ENCODE peak calls at places on chromosomes 3 and 15, in six cellular contexts. J is BE2C, V is AG04450, M is A549, R is dorsolateral prefrontal cortex, C is GM23248. Q is an unnamed sample.

GRCh38 chr3:454986-455385 is 258.4 kb downstream of the CHL1 start:
- DNase-seq in J (no peak), V (no peak), M (no peak), R (no peak), C (no peak), Q (no peak)

GRCh38 chr3:185823280-185824044 is 1.4 kb downstream of the IGF2BP2 start:
- DNase-seq in J (peak), V (no peak), M (no peak), R (peak), C (peak), Q (no peak)

GRCh38 chr3:34072297-34072696 is 273.9 kb downstream of the PDCD6IP start:
- DNase-seq in J (no peak), V (no peak), M (no peak), R (no peak), C (no peak), Q (no peak)

GRCh38 chr15:85597155-85597815 is 197.4 kb downstream of the KLHL25 start:
- DNase-seq in J (no peak), V (no peak), M (no peak), R (no peak), C (no peak), Q (no peak)

GRCh38 chr3:82276992-82277391 is 515.5 kb upstream of the GBE1 start:
- DNase-seq in J (no peak), V (no peak), M (no peak), R (no peak), C (no peak), Q (no peak)

GRCh38 chr3:55564709-55565108 is 77.6 kb upstream of the WNT5A start:
- DNase-seq in J (no peak), V (no peak), M (no peak), R (no peak), C (no peak), Q (no peak)

GRCh38 chr3:126083138-126083445 is 832 bp downstream of the SLC41A3 start:
- DNase-seq in J (no peak), V (no peak), M (peak), R (no peak), C (no peak), Q (no peak)

GRCh38 chr15:51887887-51888592 is 58.6 kb downstream of the TMOD3 start:
- DNase-seq in J (no peak), V (no peak), M (peak), R (no peak), C (no peak), Q (no peak)

GRCh38 chr3:65895084-65895483 is 143.6 kb downstream of the MAGI1 start:
- DNase-seq in J (no peak), V (no peak), M (no peak), R (no peak), C (peak), Q (no peak)

GRCh38 chr3:156483961-156484787 is 70.7 kb downstream of the SSR3 start:
- DNase-seq in J (peak), V (no peak), M (no peak), R (no peak), C (peak), Q (peak)

GRCh38 chr3:160296591-160296990 is 71.4 kb downstream of the C3orf80 start:
- DNase-seq in J (no peak), V (no peak), M (no peak), R (no peak), C (peak), Q (no peak)

GRCh38 chr3:13890377-13891016 is 10.6 kb upstream of the WNT7A start:
- DNase-seq in J (no peak), V (no peak), M (no peak), R (no peak), C (no peak), Q (no peak)

GRCh38 chr3:46187876-46188275 is 20.2 kb downstream of the CCR1 start:
- DNase-seq in J (no peak), V (no peak), M (no peak), R (no peak), C (peak), Q (peak)

GRCh38 chr3:156553705-156554356 is 1.1 kb downstream of the SSR3 start:
- DNase-seq in J (no peak), V (peak), M (no peak), R (no peak), C (peak), Q (peak)

GRCh38 chr15:63373866-63374548 is 7.6 kb downstream of the CA12 start:
- DNase-seq in J (no peak), V (no peak), M (no peak), R (no peak), C (no peak), Q (no peak)

GRCh38 chr3:21920431-21920830 is 169.4 kb upstream of the ZNF385D start:
- DNase-seq in J (no peak), V (peak), M (no peak), R (no peak), C (peak), Q (peak)

GRCh38 chr15:70142322-70143191 is 44.8 kb upstream of the TLE3 start:
- DNase-seq in J (peak), V (peak), M (no peak), R (no peak), C (peak), Q (peak)

GRCh38 chr15:80418892-80419537 is 14.8 kb downstream of the ARNT2 start:
- DNase-seq in J (peak), V (peak), M (peak), R (no peak), C (peak), Q (peak)

GRCh38 chr3:101065962-101066361 is 72.7 kb upstream of the ABI3BP start:
- DNase-seq in J (no peak), V (peak), M (peak), R (no peak), C (peak), Q (peak)

GRCh38 chr3:99934984-99935797 is 117.5 kb downstream of the CMSS1 start:
- DNase-seq in J (no peak), V (no peak), M (no peak), R (no peak), C (no peak), Q (peak)

DNA sequence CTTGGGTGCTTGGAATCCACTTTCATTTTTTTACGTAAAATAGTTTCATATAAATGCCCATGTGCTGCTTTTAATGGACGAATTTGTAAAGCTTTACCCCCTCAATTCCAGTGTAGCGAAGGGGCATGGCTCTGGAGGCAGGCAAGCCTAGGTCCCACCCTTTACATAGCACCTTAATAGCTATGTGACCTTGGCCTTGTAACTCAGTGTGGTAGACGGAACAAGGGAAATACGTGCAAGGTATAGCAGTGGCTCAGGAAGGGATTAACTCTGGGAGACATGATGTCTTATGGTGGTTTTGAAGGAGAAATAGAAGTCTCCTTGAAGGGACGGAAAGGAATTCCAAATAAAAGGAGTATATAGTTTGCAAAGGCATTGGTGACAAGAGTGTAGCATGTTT is 1.4 kb downstream of the SEC61A1 start:
- DNase-seq in J (no peak), V (no peak), M (no peak), R (no peak), C (no peak), Q (no peak)
- H3K4me3 ChIP-seq in J (peak), V (peak), M (peak), R (peak), C (peak), Q (peak)

GRCh38 chr15:68430471-68431036 is 1.4 kb downstream of the ITGA11 start:
- DNase-seq in J (no peak), V (no peak), M (no peak), R (no peak), C (peak), Q (no peak)
- H3K4me3 ChIP-seq in J (no peak), V (peak), M (peak), R (peak), C (peak), Q (peak)

GRCh38 chr15:67834593-67835348 is 5.1 kb downstream of the RNU6-1 start:
- DNase-seq in J (no peak), V (no peak), M (no peak), R (no peak), C (no peak), Q (no peak)
- H3K4me3 ChIP-seq in J (peak), V (no peak), M (peak), R (peak), C (peak), Q (peak)

GRCh38 chr3:30602946-30603345 is 3.5 kb upstream of the TGFBR2 start:
- DNase-seq in J (no peak), V (no peak), M (no peak), R (no peak), C (no peak), Q (no peak)
- H3K4me3 ChIP-seq in J (no peak), V (no peak), M (no peak), R (no peak), C (no peak), Q (no peak)

GRCh38 chr3:71614869-71615268 is 31.3 kb upstream of the FOXP1 start:
- DNase-seq in J (no peak), V (no peak), M (no peak), R (no peak), C (no peak), Q (no peak)

GRCh38 chr3:71611099-71611498 is 27.6 kb upstream of the FOXP1 start:
- DNase-seq in J (no peak), V (no peak), M (no peak), R (no peak), C (no peak), Q (no peak)

GRCh38 chr3:71616571-71617021 is 33.1 kb upstream of the FOXP1 start:
- DNase-seq in J (no peak), V (no peak), M (no peak), R (peak), C (no peak), Q (no peak)

GRCh38 chr3:71614426-71614825 is 30.9 kb upstream of the FOXP1 start:
- DNase-seq in J (no peak), V (no peak), M (no peak), R (no peak), C (no peak), Q (no peak)
- H3K4me3 ChIP-seq in J (no peak), V (no peak), M (no peak), R (no peak), C (no peak), Q (no peak)

GRCh38 chr3:134880431-134880830 is 85.4 kb downstream of the EPHB1 start:
- DNase-seq in J (no peak), V (no peak), M (no peak), R (no peak), C (no peak), Q (no peak)

GRCh38 chr3:134883697-134884385 is 88.8 kb downstream of the EPHB1 start:
- DNase-seq in J (no peak), V (no peak), M (no peak), R (no peak), C (peak), Q (no peak)

GRCh38 chr3:134886991-134887390 is 91.9 kb downstream of the EPHB1 start:
- DNase-seq in J (no peak), V (no peak), M (no peak), R (no peak), C (no peak), Q (no peak)

GRCh38 chr3:134881305-134881704 is 86.2 kb downstream of the EPHB1 start:
- DNase-seq in J (no peak), V (no peak), M (no peak), R (no peak), C (no peak), Q (no peak)

DNA sequence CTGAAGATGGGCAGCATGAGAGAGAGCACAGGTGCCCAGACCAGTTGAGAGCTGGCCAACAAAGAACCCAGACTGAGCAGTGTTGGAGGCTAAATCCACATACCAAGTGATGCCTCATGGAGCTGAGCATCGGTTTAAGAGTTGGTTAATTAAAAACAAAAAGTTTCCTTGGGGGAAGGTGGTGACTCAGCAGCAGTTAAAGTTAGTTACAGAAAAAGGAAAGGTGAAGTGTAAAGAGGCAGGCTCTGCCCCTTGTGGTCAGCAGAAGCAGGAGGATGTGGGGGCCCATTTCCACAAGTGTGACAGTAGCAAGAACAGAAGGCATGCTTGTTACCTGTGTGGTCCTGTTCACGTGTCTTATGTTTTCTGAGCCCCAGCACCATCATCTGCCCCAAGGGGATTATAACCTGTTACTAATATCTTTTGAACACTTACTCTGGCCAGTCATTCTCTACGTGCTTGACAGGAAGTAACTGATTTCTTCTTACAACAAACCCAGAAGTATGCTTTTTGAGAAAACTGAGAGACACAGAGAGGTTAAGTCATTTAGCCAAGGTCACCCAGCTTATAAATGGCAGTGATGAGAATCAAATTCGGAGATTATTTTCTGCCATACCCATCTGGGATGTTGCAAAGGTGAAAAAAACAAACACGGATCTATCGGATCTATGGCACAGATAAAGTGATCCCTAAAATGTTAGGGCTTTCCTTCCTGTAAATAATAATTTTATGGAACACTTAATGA is 91.0 kb downstream of the EPHB1 start:
- DNase-seq in J (no peak), V (no peak), M (no peak), R (no peak), C (peak), Q (no peak)
- H3K4me3 ChIP-seq in J (no peak), V (no peak), M (no peak), R (no peak), C (no peak), Q (no peak)

GRCh38 chr3:30123224-30123623 is 483.2 kb upstream of the TGFBR2 start:
- DNase-seq in J (no peak), V (no peak), M (no peak), R (no peak), C (no peak), Q (no peak)

GRCh38 chr3:30124435-30125390 is 481.7 kb upstream of the TGFBR2 start:
- DNase-seq in J (peak), V (peak), M (no peak), R (no peak), C (peak), Q (peak)

DNA sequence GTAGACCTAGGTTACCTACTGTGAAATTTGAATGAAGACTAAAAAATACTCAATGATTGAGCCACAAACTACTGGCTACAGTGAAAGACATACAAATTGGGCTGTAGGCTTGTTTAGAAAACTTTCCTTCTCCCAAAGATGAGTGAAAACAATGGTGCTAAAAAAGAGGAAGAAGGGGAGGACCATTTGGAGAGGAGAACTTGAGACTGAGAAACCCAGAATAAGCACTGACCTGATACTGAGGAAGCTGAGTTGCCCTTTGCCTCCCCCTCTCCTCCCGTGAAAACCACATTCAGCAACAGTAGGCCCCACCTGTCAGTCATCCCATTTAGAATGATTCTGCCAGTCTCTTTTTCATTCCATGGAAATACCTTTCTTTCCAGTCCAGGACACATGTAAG is 484.0 kb upstream of the TGFBR2 start:
- DNase-seq in J (no peak), V (no peak), M (no peak), R (no peak), C (no peak), Q (no peak)
- H3K4me3 ChIP-seq in J (no peak), V (no peak), M (no peak), R (no peak), C (no peak), Q (no peak)

GRCh38 chr15:23629234-23629805 is 18.3 kb downstream of the MAGEL2 start:
- DNase-seq in J (no peak), V (no peak), M (no peak), R (no peak), C (peak), Q (no peak)
- H3K4me3 ChIP-seq in J (no peak), V (no peak), M (no peak), R (no peak), C (no peak), Q (no peak)

DNA sequence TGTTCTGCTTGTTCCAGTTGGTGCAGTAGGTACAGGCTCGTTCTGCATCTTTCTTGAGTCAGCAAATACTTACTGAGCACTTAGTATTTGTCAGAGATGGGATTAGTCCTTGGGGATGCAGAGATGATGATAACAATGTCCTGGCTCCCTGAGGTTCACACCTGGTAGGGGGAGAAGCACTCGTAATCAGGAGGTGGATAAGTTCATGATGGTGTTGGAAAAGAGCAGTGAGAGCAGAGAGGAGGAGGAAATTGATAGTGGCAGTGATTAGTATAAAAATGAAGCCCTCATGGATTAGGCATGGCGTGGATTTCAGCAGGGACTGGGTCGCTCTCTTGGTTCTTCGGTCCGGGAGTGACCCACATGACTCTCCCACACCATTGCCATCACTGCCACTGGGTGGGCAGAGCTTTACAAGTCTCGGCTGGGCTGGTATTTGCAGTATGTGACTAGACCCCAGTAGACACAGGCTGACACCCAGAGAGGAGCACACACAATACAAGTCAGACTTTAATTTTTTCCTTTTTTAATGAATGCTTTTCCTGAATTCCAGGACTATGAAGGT is 1.4 kb downstream of the SV2B start:
- DNase-seq in J (no peak), V (no peak), M (no peak), R (no peak), C (no peak), Q (no peak)
- H3K4me3 ChIP-seq in J (no peak), V (no peak), M (no peak), R (peak), C (no peak), Q (no peak)

DNA sequence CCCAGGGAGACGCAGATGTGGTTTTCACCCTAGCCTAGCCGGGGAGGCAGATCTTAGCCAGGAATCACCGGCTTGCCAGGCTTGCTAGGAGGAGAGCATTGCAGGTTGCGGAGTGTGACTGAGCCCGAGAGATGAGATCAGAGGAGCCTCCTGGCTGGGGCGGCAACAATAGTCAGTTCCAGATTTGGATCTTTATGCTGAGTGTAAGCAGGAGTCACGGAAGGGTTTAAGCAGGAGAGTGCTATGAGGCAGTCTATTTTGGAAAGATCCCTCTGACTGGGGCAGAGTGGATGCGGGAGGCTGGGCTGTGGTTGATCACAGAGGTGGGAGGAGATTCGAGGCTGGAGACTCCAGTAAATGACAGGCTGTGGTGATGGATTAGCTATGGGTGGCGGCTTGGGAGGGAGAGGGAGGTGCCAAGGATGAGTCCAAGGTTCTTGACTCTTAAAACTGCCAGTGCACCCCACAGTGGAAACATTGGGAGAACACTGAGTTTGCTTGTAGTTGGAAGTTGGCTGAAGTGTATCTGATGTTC is 10.4 kb upstream of the BAHD1 start:
- DNase-seq in J (no peak), V (no peak), M (no peak), R (no peak), C (peak), Q (no peak)
- H3K4me3 ChIP-seq in J (no peak), V (no peak), M (no peak), R (no peak), C (peak), Q (no peak)